ENCODE peak calls at places on chromosomes 12 and 14, in nine cellular contexts. G, M, Y, J, O, A, K, R and P are unnamed samples. For H3K4me1, the result is how much of the 10 kb centered on the place peaks cover.

GRCh38 chr12:50326636-50327284 is 43.4 kb upstream of the LIMA1 start:
- DNase-seq in G (peak), M (no peak), Y (no peak), J (no peak), O (no peak), A (peak), K (no peak), R (no peak), P (peak)

GRCh38 chr12:44053550-44054243 is 217.8 kb downstream of the TMEM117 start:
- DNase-seq in G (no peak), M (no peak), Y (no peak), J (no peak), O (no peak), A (no peak), K (no peak), R (no peak), P (no peak)

GRCh38 chr14:104143521-104144452 is 5.4 kb downstream of the KIF26A start:
- DNase-seq in G (peak), M (peak), Y (peak), J (no peak), O (no peak), A (no peak), K (no peak), R (no peak), P (no peak)

GRCh38 chr14:101072945-101073597 is 169.5 kb upstream of the RTL1 start:
- DNase-seq in G (peak), M (peak), Y (peak), J (peak), O (peak), A (no peak), K (peak), R (peak), P (peak)

GRCh38 chr14:94079891-94080605 is 954 bp downstream of the DDX24 start:
- DNase-seq in G (no peak), M (no peak), Y (no peak), J (no peak), O (no peak), A (no peak), K (no peak), R (no peak), P (no peak)

GRCh38 chr12:15538881-15539280 is 216.6 kb downstream of the PTPRO start:
- DNase-seq in G (no peak), M (no peak), Y (no peak), J (no peak), O (no peak), A (no peak), K (no peak), R (no peak), P (no peak)

GRCh38 chr12:27898022-27898421 is 74.5 kb downstream of the PTHLH start:
- DNase-seq in G (no peak), M (no peak), Y (no peak), J (no peak), O (no peak), A (no peak), K (no peak), R (no peak), P (no peak)

GRCh38 chr12:49260831-49261363 is 4.0 kb upstream of the TUBA1C start:
- DNase-seq in G (no peak), M (no peak), Y (no peak), J (no peak), O (no peak), A (no peak), K (no peak), R (no peak), P (no peak)

GRCh38 chr14:99513183-99513694 is 32.0 kb downstream of the CCNK start:
- DNase-seq in G (no peak), M (no peak), Y (no peak), J (no peak), O (no peak), A (no peak), K (no peak), R (no peak), P (no peak)

GRCh38 chr12:66688836-66689439 is 10.1 kb upstream of the GRIP1 start:
- DNase-seq in G (peak), M (no peak), Y (peak), J (no peak), O (peak), A (no peak), K (peak), R (no peak), P (peak)

GRCh38 chr12:6949063-6949594 is 2.0 kb upstream of the PTPN6 start:
- DNase-seq in G (no peak), M (no peak), Y (peak), J (no peak), O (no peak), A (no peak), K (no peak), R (no peak), P (no peak)

GRCh38 chr12:29552324-29552927 is 54.9 kb upstream of the OVCH1 start:
- DNase-seq in G (peak), M (peak), Y (peak), J (no peak), O (peak), A (peak), K (peak), R (peak), P (peak)

GRCh38 chr14:43005807-43006206 is 1399.1 kb downstream of the LRFN5 start:
- DNase-seq in G (no peak), M (no peak), Y (no peak), J (no peak), O (no peak), A (no peak), K (no peak), R (no peak), P (no peak)

GRCh38 chr12:45730842-45731336 is 1.4 kb downstream of the ARID2 start:
- DNase-seq in G (no peak), M (peak), Y (no peak), J (no peak), O (no peak), A (peak), K (no peak), R (no peak), P (no peak)

DNA sequence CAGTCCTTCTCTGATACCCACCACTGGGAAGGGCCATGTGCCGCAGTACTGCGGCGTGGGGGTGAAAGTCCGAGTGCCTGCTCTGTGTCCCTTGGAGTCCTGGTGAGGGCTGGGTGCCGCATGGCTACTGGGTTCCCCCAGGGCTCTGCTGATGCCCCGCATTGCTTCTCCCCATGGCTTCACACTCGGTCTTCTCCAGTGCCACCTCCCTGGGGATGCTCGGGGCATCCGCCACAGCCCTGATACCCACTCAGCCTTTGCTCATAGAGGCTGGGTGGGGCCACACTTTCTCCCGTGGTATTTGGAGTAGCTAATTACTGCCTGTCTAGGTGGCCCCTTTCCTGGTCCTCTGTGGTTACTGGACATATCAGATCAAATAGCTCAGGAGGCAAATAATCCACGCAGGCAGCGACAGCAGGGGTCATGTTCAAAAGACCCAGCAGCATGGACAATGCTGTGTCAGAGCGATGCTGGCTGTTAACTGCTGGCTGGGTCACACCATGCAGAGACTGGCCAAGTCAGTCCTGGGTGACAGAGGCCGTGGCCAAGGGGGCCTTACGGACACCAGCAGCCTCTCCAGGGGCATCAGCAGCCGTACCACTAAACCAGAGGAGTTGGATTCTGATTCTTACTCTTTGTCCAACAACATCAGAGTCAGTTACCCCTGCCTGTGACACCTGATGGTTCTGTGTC is 106.5 kb downstream of the ADGRD1 start:
- DNase-seq in G (peak), M (no peak), Y (no peak), J (no peak), O (no peak), A (no peak), K (no peak), R (no peak), P (no peak)
- H3K4me1 ChIP-seq in G (under half), M (under half), Y (under half), J (under half), O (under half), A (under half), K (under half), R (under half), P (under half)

DNA sequence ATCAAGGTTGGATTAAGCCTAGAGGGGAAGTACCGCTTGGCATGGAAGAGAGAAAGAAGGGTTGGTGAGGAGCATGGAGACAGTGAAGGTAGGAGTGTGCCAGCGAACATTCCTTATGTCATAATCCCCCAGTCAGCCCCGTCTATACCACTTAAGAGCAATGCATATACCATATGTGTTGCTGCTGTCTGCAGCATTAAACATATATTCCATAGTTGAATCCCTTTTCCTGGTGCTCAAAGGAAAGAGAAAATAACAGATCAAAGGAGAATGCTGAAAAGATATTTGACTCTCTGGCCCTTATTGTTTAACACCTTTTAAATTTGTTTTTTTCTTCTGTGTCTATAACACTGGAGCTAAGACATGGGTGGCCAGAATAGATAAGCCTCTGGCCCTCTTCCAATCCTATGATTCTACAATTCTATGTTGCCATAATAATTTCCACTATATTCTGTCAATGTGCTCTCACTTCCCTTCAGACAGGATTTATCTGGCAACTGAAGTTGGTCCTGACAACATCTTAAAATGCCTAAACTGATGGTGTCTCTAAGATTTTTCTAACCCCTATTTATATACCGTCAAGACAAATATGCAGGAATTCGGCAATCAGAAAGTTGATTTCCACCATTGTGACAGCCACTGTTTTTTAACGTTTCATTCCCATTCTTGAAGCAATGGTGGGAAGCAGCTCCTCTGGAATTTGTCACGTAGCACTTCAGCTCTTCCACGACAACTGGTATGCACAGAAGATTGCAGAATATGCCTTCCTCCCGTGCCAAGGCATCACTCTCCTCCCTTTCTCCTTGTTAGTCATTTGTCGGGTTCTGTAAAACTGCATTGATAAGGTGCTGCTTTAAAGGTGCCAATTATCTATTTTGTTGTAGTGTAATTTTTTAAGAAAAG is 204.8 kb downstream of the BCAT1 start:
- DNase-seq in G (no peak), M (no peak), Y (no peak), J (no peak), O (no peak), A (no peak), K (no peak), R (peak), P (no peak)
- TF ChIP-seq EP300 in G (no peak), M (no peak), Y (no peak), J (no peak), O (no peak), A (no peak), K (no peak), R (peak), P (no peak)

DNA sequence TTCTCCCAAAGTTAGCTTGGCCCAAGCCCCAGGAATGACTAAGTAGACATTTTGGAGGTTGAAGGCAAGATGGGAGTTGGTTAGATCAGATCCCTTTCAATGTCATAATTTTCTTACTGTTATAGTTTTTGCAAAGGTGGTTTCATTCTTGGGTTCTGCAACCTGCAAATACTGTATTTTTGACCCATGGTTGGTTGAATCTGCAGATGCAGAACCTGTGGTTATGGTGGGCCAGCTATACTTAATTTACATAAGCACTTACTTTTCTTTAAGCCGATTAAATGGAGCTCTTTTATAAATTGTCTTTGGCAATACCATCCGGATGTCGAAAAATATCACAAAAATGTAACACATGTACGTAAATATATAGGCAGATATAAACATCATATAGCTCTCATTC is 25.6 kb downstream of the LEMD3 start:
- DNase-seq in G (no peak), M (no peak), Y (no peak), J (no peak), O (no peak), A (no peak), K (no peak), R (no peak), P (no peak)
- H3K4me1 ChIP-seq in G (under half), M (under half), Y (under half), J (under half), O (under half), A (under half), K (under half), R (under half), P (under half)

GRCh38 chr14:102848830-102849521 is 71.7 kb downstream of the TRAF3 start:
- DNase-seq in G (peak), M (no peak), Y (peak), J (no peak), O (no peak), A (peak), K (no peak), R (no peak), P (peak)
- TF ChIP-seq EP300 in G (no peak), M (no peak), Y (peak), J (no peak), O (no peak), A (no peak), K (no peak), R (no peak), P (no peak)